ENCODE peak calls at places on chromosomes 3 and 15, in eight cellular contexts. L, H, S, A, G, Y, Q and X are unnamed samples.

GRCh38 chr3:194103475-194103874 is 32.5 kb upstream of the HES1 start:
- DNase-seq in L (no peak), H (no peak), S (no peak), A (no peak), G (peak), Y (peak), Q (no peak), X (no peak)

GRCh38 chr15:57667171-57667924 is 39.2 kb upstream of the POLR2M start:
- DNase-seq in L (peak), H (no peak), S (no peak), A (peak), G (no peak), Y (no peak), Q (no peak), X (no peak)

GRCh38 chr3:83002869-83003445 is 1241.5 kb upstream of the GBE1 start:
- DNase-seq in L (no peak), H (no peak), S (no peak), A (no peak), G (no peak), Y (no peak), Q (no peak), X (no peak)

GRCh38 chr15:99421172-99421656 is 144.6 kb upstream of the MEF2A start:
- DNase-seq in L (no peak), H (no peak), S (no peak), A (peak), G (no peak), Y (peak), Q (peak), X (no peak)

GRCh38 chr15:68367226-68367625 is 64.7 kb downstream of the ITGA11 start:
- DNase-seq in L (no peak), H (no peak), S (no peak), A (no peak), G (no peak), Y (peak), Q (no peak), X (no peak)

GRCh38 chr3:184068344-184068743 is 15.5 kb downstream of the HTR3C start:
- DNase-seq in L (no peak), H (no peak), S (no peak), A (no peak), G (no peak), Y (no peak), Q (no peak), X (no peak)

GRCh38 chr15:69648215-69648614 is 195.6 kb downstream of the RPLP1 start:
- DNase-seq in L (peak), H (no peak), S (no peak), A (no peak), G (no peak), Y (no peak), Q (peak), X (no peak)

GRCh38 chr3:140180603-140181002 is 245.6 kb downstream of the CLSTN2 start:
- DNase-seq in L (no peak), H (no peak), S (no peak), A (no peak), G (no peak), Y (no peak), Q (no peak), X (no peak)

GRCh38 chr3:21734746-21735145 is 16.3 kb downstream of the ZNF385D start:
- DNase-seq in L (no peak), H (no peak), S (no peak), A (peak), G (no peak), Y (no peak), Q (no peak), X (no peak)

GRCh38 chr3:126261037-126261436 is 80.7 kb upstream of the ALDH1L1 start:
- DNase-seq in L (peak), H (no peak), S (no peak), A (peak), G (no peak), Y (peak), Q (no peak), X (no peak)

GRCh38 chr3:123559040-123559861 is 25.6 kb downstream of the HACD2 start:
- DNase-seq in L (peak), H (peak), S (no peak), A (peak), G (no peak), Y (no peak), Q (no peak), X (peak)

GRCh38 chr15:62856466-62857246 is 185.9 kb upstream of the TPM1 start:
- DNase-seq in L (no peak), H (no peak), S (no peak), A (no peak), G (no peak), Y (no peak), Q (no peak), X (no peak)

GRCh38 chr15:52050416-52050815 is 31.4 kb downstream of the MAPK6 start:
- DNase-seq in L (no peak), H (no peak), S (no peak), A (peak), G (no peak), Y (no peak), Q (no peak), X (no peak)

GRCh38 chr3:123447749-123448502 is 964 bp downstream of the ADCY5 start:
- DNase-seq in L (peak), H (peak), S (no peak), A (no peak), G (no peak), Y (no peak), Q (peak), X (peak)

GRCh38 chr3:175161291-175161690 is 302.2 kb downstream of the NAALADL2 start:
- DNase-seq in L (no peak), H (no peak), S (no peak), A (no peak), G (no peak), Y (no peak), Q (no peak), X (no peak)

GRCh38 chr15:41115088-41115651 is 910 bp downstream of the INO80 start:
- DNase-seq in L (peak), H (peak), S (no peak), A (peak), G (no peak), Y (no peak), Q (no peak), X (peak)

GRCh38 chr15:70172124-70172523 is 74.4 kb upstream of the TLE3 start:
- DNase-seq in L (no peak), H (no peak), S (no peak), A (no peak), G (no peak), Y (peak), Q (no peak), X (no peak)

GRCh38 chr15:42375252-42375651 is 16.0 kb downstream of the CAPN3 start:
- DNase-seq in L (no peak), H (no peak), S (no peak), A (no peak), G (no peak), Y (no peak), Q (no peak), X (no peak)

GRCh38 chr3:63753567-63753966 is 65.5 kb upstream of the C3orf49 start:
- DNase-seq in L (peak), H (peak), S (no peak), A (peak), G (no peak), Y (no peak), Q (no peak), X (peak)

GRCh38 chr3:100084100-100084806 is 30.0 kb downstream of the FILIP1L start:
- DNase-seq in L (no peak), H (no peak), S (no peak), A (no peak), G (no peak), Y (no peak), Q (no peak), X (no peak)

GRCh38 chr3:23495507-23495906 is 292.4 kb downstream of the UBE2E2 start:
- DNase-seq in L (no peak), H (no peak), S (no peak), A (peak), G (no peak), Y (no peak), Q (no peak), X (no peak)

GRCh38 chr3:22315925-22316324 is 564.9 kb upstream of the ZNF385D start:
- DNase-seq in L (no peak), H (no peak), S (no peak), A (no peak), G (no peak), Y (no peak), Q (no peak), X (no peak)

GRCh38 chr3:63961891-63962290 is 49.7 kb upstream of the SCAANT1 start:
- DNase-seq in L (no peak), H (no peak), S (no peak), A (peak), G (no peak), Y (no peak), Q (no peak), X (no peak)

GRCh38 chr15:61205427-61205826 is 23.7 kb downstream of the RORA start:
- DNase-seq in L (no peak), H (peak), S (no peak), A (peak), G (no peak), Y (no peak), Q (no peak), X (no peak)

GRCh38 chr15:57382222-57382621 is 5.9 kb downstream of the CGNL1 start:
- DNase-seq in L (no peak), H (no peak), S (no peak), A (no peak), G (no peak), Y (no peak), Q (no peak), X (no peak)

GRCh38 chr3:34635352-34635850 is 837.0 kb downstream of the PDCD6IP start:
- DNase-seq in L (no peak), H (no peak), S (no peak), A (no peak), G (no peak), Y (no peak), Q (no peak), X (no peak)

GRCh38 chr3:71056327-71056726 is 527.2 kb downstream of the FOXP1 start:
- DNase-seq in L (no peak), H (no peak), S (no peak), A (peak), G (no peak), Y (no peak), Q (no peak), X (no peak)

GRCh38 chr15:29734917-29735572 is 87.2 kb downstream of the TJP1 start:
- DNase-seq in L (no peak), H (no peak), S (no peak), A (peak), G (no peak), Y (no peak), Q (no peak), X (no peak)

GRCh38 chr15:31457161-31457560 is 130.5 kb downstream of the KLF13 start:
- DNase-seq in L (no peak), H (no peak), S (no peak), A (no peak), G (no peak), Y (peak), Q (peak), X (no peak)

GRCh38 chr15:101827257-101827656 is 15.3 kb downstream of the OR4F15 start:
- DNase-seq in L (no peak), H (no peak), S (no peak), A (no peak), G (no peak), Y (no peak), Q (no peak), X (no peak)

GRCh38 chr15:41558400-41559238 is at the start of gene TYRO3:
- DNase-seq in L (peak), H (peak), S (no peak), A (peak), G (peak), Y (peak), Q (peak), X (peak)

GRCh38 chr15:47184405-47185221 is 532.7 kb upstream of the SEMA6D start:
- DNase-seq in L (peak), H (peak), S (no peak), A (peak), G (no peak), Y (peak), Q (peak), X (peak)

GRCh38 chr3:152486364-152486763 is 217.6 kb downstream of the MBNL1 start:
- DNase-seq in L (no peak), H (no peak), S (no peak), A (no peak), G (no peak), Y (no peak), Q (no peak), X (no peak)